ENCODE peak calls at places on chromosomes 2 and 18, in four cellular contexts. U, G, D and N are unnamed samples.
A peak's percentile ranks its signal among the peaks of the same experiment; 100 is the strongest.

GRCh38 chr2:64331846-64332245 is 122.1 kb upstream of the LGALSL start:
- DNase-seq in U (no peak), D (no peak), G (no peak), N (no peak)

GRCh38 chr2:121976912-121977311 is 221.5 kb downstream of the TSN start:
- DNase-seq in D (no peak), U (no peak), G (no peak), N (no peak)

GRCh38 chr2:75321558-75321957 is 122.2 kb upstream of the TACR1 start:
- DNase-seq in U (no peak), G (no peak), D (no peak), N (no peak)

GRCh38 chr2:27544143-27544821 is 38.6 kb upstream of the ZNF512 start:
- DNase-seq in U (no peak), D (no peak), G (no peak), N (no peak)

GRCh38 chr18:57698571-57699276 is 77.1 kb upstream of the NARS1 start:
- DNase-seq in D (no peak), U (no peak), G (no peak), N (no peak)

GRCh38 chr2:29187926-29188325 is 72.7 kb downstream of the CLIP4 start:
- DNase-seq in G (no peak), U (no peak), D (no peak), N (no peak)

GRCh38 chr2:96542357-96542977 is 5.9 kb downstream of the ARID5A start:
- DNase-seq in G (no peak), U (no peak), D (no peak), N (no peak)

GRCh38 chr2:216121255-216121654 is 12.1 kb downstream of the XRCC5 start:
- DNase-seq in D (no peak), G (no peak), U (no peak), N (no peak)

GRCh38 chr2:20015482-20016083 is 3.1 kb upstream of the MATN3 start:
- DNase-seq in G (no peak), D (no peak), U (no peak), N (no peak)

GRCh38 chr2:48369971-48370370 is 160.0 kb upstream of the STON1 start:
- DNase-seq in U (no peak), G (no peak), D (no peak), N (no peak)

GRCh38 chr2:47008381-47009280 is 93.0 kb upstream of the MCFD2 start:
- DNase-seq in D (peak; percentile 54), G (no peak), U (no peak), N (no peak)

GRCh38 chr2:39141346-39142011 is 20.6 kb upstream of the SOS1 start:
- DNase-seq in G (no peak), D (no peak), U (no peak), N (no peak)

GRCh38 chr18:65568866-65569265 is 181.9 kb upstream of the CDH7 start:
- DNase-seq in D (no peak), U (no peak), G (no peak), N (no peak)

GRCh38 chr2:173021939-173022371 is 53.7 kb upstream of the MAP3K20 start:
- DNase-seq in U (no peak), D (no peak), G (no peak), N (no peak)

GRCh38 chr18:75124551-75124950 is 84.4 kb downstream of the PTGR3 start:
- DNase-seq in D (no peak), U (no peak), G (no peak), N (no peak)

GRCh38 chr2:50769416-50769815 is 262.5 kb downstream of the NRXN1 start:
- DNase-seq in U (no peak), G (no peak), D (no peak), N (no peak)